ENCODE peak calls at places on chromosomes 1 and 21, in five cellular contexts. One of them, this sample, is unnamed.
A peak's percentile ranks its signal among the peaks of the same experiment; 100 is the strongest.

GRCh38 chr1:233114860-233115259 is 164.4 kb downstream of the NTPCR start:
- DNase-seq in NT2/D1: no peak
- DNase-seq in fibroblast of mammary gland: no peak
- DNase-seq in ELR: no peak
- DNase-seq in NCI-H1694 treated with DMSO at 0.1 percent for 48 hours: no peak
- DNase-seq in this sample: no peak

GRCh38 chr1:13832536-13832935 is 132.5 kb downstream of the PRDM2 start:
- DNase-seq in NT2/D1: no peak
- DNase-seq in fibroblast of mammary gland: no peak
- DNase-seq in ELR: no peak
- DNase-seq in NCI-H1694 treated with DMSO at 0.1 percent for 48 hours: no peak
- DNase-seq in this sample: no peak

GRCh38 chr1:245235156-245235555 is 80.4 kb downstream of the KIF26B start:
- DNase-seq in NT2/D1: no peak
- DNase-seq in fibroblast of mammary gland: no peak
- DNase-seq in ELR: no peak
- DNase-seq in NCI-H1694 treated with DMSO at 0.1 percent for 48 hours: no peak
- DNase-seq in this sample: no peak

GRCh38 chr1:186633101-186633500 is 47.1 kb downstream of the PTGS2 start:
- DNase-seq in NT2/D1: no peak
- DNase-seq in fibroblast of mammary gland: no peak
- DNase-seq in ELR: no peak
- DNase-seq in NCI-H1694 treated with DMSO at 0.1 percent for 48 hours: no peak
- DNase-seq in this sample: no peak

GRCh38 chr1:153866045-153866850 is 56.5 kb downstream of the GATAD2B start:
- DNase-seq in NT2/D1: no peak
- DNase-seq in fibroblast of mammary gland: peak; percentile 84
- DNase-seq in ELR: peak; percentile 22
- DNase-seq in NCI-H1694 treated with DMSO at 0.1 percent for 48 hours: peak; percentile 39
- DNase-seq in this sample: no peak

GRCh38 chr1:11764519-11764918 is 2.5 kb downstream of the C1orf167 start:
- DNase-seq in NT2/D1: no peak
- DNase-seq in fibroblast of mammary gland: no peak
- DNase-seq in ELR: no peak
- DNase-seq in NCI-H1694 treated with DMSO at 0.1 percent for 48 hours: no peak
- DNase-seq in this sample: no peak

GRCh38 chr1:230427981-230428380 is 1.8 kb upstream of the PGBD5 start:
- DNase-seq in NT2/D1: peak; percentile 94
- DNase-seq in fibroblast of mammary gland: no peak
- DNase-seq in ELR: no peak
- DNase-seq in NCI-H1694 treated with DMSO at 0.1 percent for 48 hours: no peak
- DNase-seq in this sample: no peak

GRCh38 chr1:202254454-202255252 is 61.1 kb downstream of the LGR6 start:
- DNase-seq in NT2/D1: no peak
- DNase-seq in fibroblast of mammary gland: no peak
- DNase-seq in ELR: no peak
- DNase-seq in NCI-H1694 treated with DMSO at 0.1 percent for 48 hours: no peak
- DNase-seq in this sample: no peak

GRCh38 chr1:235067396-235068154 is 61.1 kb downstream of the TOMM20 start:
- DNase-seq in NT2/D1: no peak
- DNase-seq in fibroblast of mammary gland: peak; percentile 100
- DNase-seq in ELR: peak; percentile 100
- DNase-seq in NCI-H1694 treated with DMSO at 0.1 percent for 48 hours: no peak
- DNase-seq in this sample: no peak

GRCh38 chr1:94481473-94481933 is 60.1 kb downstream of the F3 start:
- DNase-seq in NT2/D1: peak; percentile 40
- DNase-seq in fibroblast of mammary gland: peak; percentile 71
- DNase-seq in ELR: peak; percentile 78
- DNase-seq in NCI-H1694 treated with DMSO at 0.1 percent for 48 hours: peak; percentile 72
- DNase-seq in this sample: peak; percentile 55

GRCh38 chr1:110677016-110677415 is 2.3 kb upstream of the KCNA3 start:
- DNase-seq in NT2/D1: no peak
- DNase-seq in fibroblast of mammary gland: no peak
- DNase-seq in ELR: no peak
- DNase-seq in NCI-H1694 treated with DMSO at 0.1 percent for 48 hours: peak; percentile 61
- DNase-seq in this sample: no peak

GRCh38 chr1:182095946-182096345 is 34.4 kb upstream of the ZNF648 start:
- DNase-seq in NT2/D1: no peak
- DNase-seq in fibroblast of mammary gland: no peak
- DNase-seq in ELR: no peak
- DNase-seq in NCI-H1694 treated with DMSO at 0.1 percent for 48 hours: no peak
- DNase-seq in this sample: no peak

GRCh38 chr21:35644523-35644922 is 415.8 kb downstream of the SETD4 start:
- DNase-seq in NT2/D1: no peak
- DNase-seq in fibroblast of mammary gland: no peak
- DNase-seq in ELR: no peak
- DNase-seq in NCI-H1694 treated with DMSO at 0.1 percent for 48 hours: no peak
- DNase-seq in this sample: no peak

GRCh38 chr1:41741244-41741643 is 177.5 kb downstream of the HIVEP3 start:
- DNase-seq in NT2/D1: no peak
- DNase-seq in fibroblast of mammary gland: no peak
- DNase-seq in ELR: peak; percentile 44
- DNase-seq in NCI-H1694 treated with DMSO at 0.1 percent for 48 hours: no peak
- DNase-seq in this sample: no peak

GRCh38 chr1:181129771-181130606 is 41.5 kb downstream of the IER5 start:
- DNase-seq in NT2/D1: no peak
- DNase-seq in fibroblast of mammary gland: no peak
- DNase-seq in ELR: no peak
- DNase-seq in NCI-H1694 treated with DMSO at 0.1 percent for 48 hours: no peak
- DNase-seq in this sample: no peak